ENCODE peak calls at places on chromosomes 11 and 22, in nine cellular contexts. I, T, H, C, Q, X, P, M and V are unnamed samples.

GRCh38 chr11:111454561-111455192 is 57.5 kb downstream of the BTG4 start:
- DNase-seq in T (peak; percentile 74), M (peak; percentile 76), I (peak; percentile 88), C (peak; percentile 77), H (peak; percentile 72), X (peak; percentile 38), Q (peak; percentile 24), P (peak; percentile 45), V (peak; percentile 81)

GRCh38 chr11:73114110-73114834 is 27.8 kb downstream of the FCHSD2 start:
- DNase-seq in I (no peak), M (no peak), H (no peak), X (no peak), P (no peak), C (no peak), Q (no peak), T (no peak), V (peak; percentile 72)

GRCh38 chr22:48715511-48715910 is 1112.2 kb downstream of the BRD1 start:
- DNase-seq in Q (no peak), X (no peak), P (no peak), I (no peak), C (no peak), M (no peak), T (no peak), H (no peak), V (no peak)

GRCh38 chr11:102341844-102342318 is 5.1 kb upstream of the BIRC2 start:
- DNase-seq in C (peak; percentile 78), H (peak; percentile 83), X (peak; percentile 74), M (peak; percentile 87), Q (peak; percentile 68), I (peak; percentile 75), T (peak; percentile 69), P (peak; percentile 87), V (peak; percentile 78)

GRCh38 chr22:37416806-37417205 is 10.5 kb downstream of the ELFN2 start:
- DNase-seq in I (no peak), M (no peak), Q (no peak), X (peak; percentile 22), H (peak; percentile 28), P (no peak), C (no peak), T (no peak), V (no peak)

GRCh38 chr11:118975771-118976709 is 4.5 kb downstream of the FOXR1 start:
- DNase-seq in T (no peak), H (peak; percentile 20), P (no peak), Q (no peak), I (no peak), X (no peak), M (no peak), C (no peak), V (no peak)

GRCh38 chr11:43550714-43551113 is 129.8 kb upstream of the HSD17B12 start:
- DNase-seq in Q (no peak), P (no peak), T (no peak), X (no peak), I (no peak), M (no peak), C (no peak), H (no peak), V (no peak)

GRCh38 chr11:2940166-2940929 is 11.1 kb upstream of the PHLDA2 start:
- DNase-seq in Q (no peak), C (no peak), I (peak; percentile 65), H (no peak), T (no peak), P (peak; percentile 77), M (peak; percentile 83), X (peak; percentile 42), V (peak; percentile 49)

GRCh38 chr11:1051356-1052132 is 15.0 kb upstream of the MUC6 start:
- DNase-seq in I (no peak), H (no peak), Q (no peak), C (no peak), X (no peak), P (no peak), M (no peak), T (no peak), V (no peak)

GRCh38 chr22:43014062-43014875 is 680 bp downstream of the PACSIN2 start:
- DNase-seq in P (no peak), M (peak; percentile 51), C (peak; percentile 50), T (peak; percentile 13), I (peak; percentile 33), Q (no peak), H (peak; percentile 53), X (peak; percentile 22), V (no peak)

GRCh38 chr22:45188779-45189178 is 25.1 kb downstream of the NUP50 start:
- DNase-seq in I (no peak), C (no peak), H (no peak), M (no peak), Q (no peak), P (no peak), T (no peak), X (no peak), V (no peak)

GRCh38 chr11:2077061-2077802 is 62.0 kb downstream of the IGF2 start:
- DNase-seq in I (peak; percentile 73), C (no peak), X (no peak), M (no peak), H (no peak), P (peak; percentile 88), Q (no peak), T (no peak), V (peak; percentile 96)

GRCh38 chr11:12286606-12287005 is 90.8 kb upstream of the PARVA start:
- DNase-seq in I (no peak), C (no peak), P (no peak), X (no peak), H (no peak), T (no peak), Q (no peak), M (no peak), V (no peak)

GRCh38 chr22:20155330-20156041 is 4.6 kb upstream of the CCDC188 start:
- DNase-seq in M (no peak), X (no peak), Q (no peak), T (no peak), P (no peak), I (peak; percentile 88), C (no peak), H (no peak), V (no peak)

GRCh38 chr22:42649261-42650056 is at the start of gene CYB5R3:
- DNase-seq in T (peak; percentile 82), I (peak; percentile 96), X (peak; percentile 62), C (peak; percentile 88), P (peak; percentile 83), Q (no peak), H (peak; percentile 86), M (peak; percentile 82), V (peak; percentile 37)